ENCODE peak calls at places on chromosome 15, in six cellular contexts. N is amniotic stem cell, I is GF-D8, P is NCI-H460, D is EL, X is head of caudate nucleus. S is an unnamed sample.

GRCh38 chr15:100772478-100773378 is 106.9 kb upstream of the ALDH1A3 start:
- DNase-seq in N (no peak), I (no peak), P (no peak), D (no peak), X (no peak), S (no peak)

GRCh38 chr15:61411941-61412510 is 182.9 kb upstream of the RORA start:
- DNase-seq in N (no peak), I (no peak), P (no peak), D (no peak), X (no peak), S (no peak)

GRCh38 chr15:85649372-85649771 is 145.4 kb downstream of the KLHL25 start:
- DNase-seq in N (no peak), I (peak), P (no peak), D (peak), X (no peak), S (peak)

GRCh38 chr15:60989696-60990095 is 239.4 kb downstream of the RORA start:
- DNase-seq in N (no peak), I (no peak), P (no peak), D (peak), X (no peak), S (no peak)

GRCh38 chr15:29920515-29920914 is 98.2 kb upstream of the TJP1 start:
- DNase-seq in N (no peak), I (no peak), P (no peak), D (no peak), X (peak), S (no peak)

GRCh38 chr15:38072007-38072506 is 137.6 kb downstream of the TMCO5A start:
- DNase-seq in N (no peak), I (no peak), P (no peak), D (no peak), X (no peak), S (no peak)

GRCh38 chr15:45021331-45021730 is 1.7 kb upstream of the SORD start:
- DNase-seq in N (no peak), I (no peak), P (no peak), D (no peak), X (no peak), S (peak)

GRCh38 chr15:40769310-40770146 is at the start of gene C15orf62:
- DNase-seq in N (no peak), I (peak), P (no peak), D (no peak), X (peak), S (no peak)

GRCh38 chr15:72271895-72272212 is 500 bp downstream of the PARP6 start:
- DNase-seq in N (no peak), I (no peak), P (no peak), D (peak), X (peak), S (peak)

GRCh38 chr15:39084683-39085530 is 496.0 kb upstream of the THBS1 start:
- DNase-seq in N (no peak), I (peak), P (no peak), D (peak), X (no peak), S (peak)

GRCh38 chr15:71137138-71137518 is 21.9 kb downstream of the THSD4 start:
- DNase-seq in N (no peak), I (no peak), P (no peak), D (no peak), X (no peak), S (no peak)

GRCh38 chr15:36753173-36753572 is 173.7 kb downstream of the CDIN1 start:
- DNase-seq in N (no peak), I (no peak), P (no peak), D (no peak), X (no peak), S (no peak)

GRCh38 chr15:90060797-90061196 is 41.5 kb downstream of the IDH2 start:
- DNase-seq in N (no peak), I (no peak), P (no peak), D (no peak), X (no peak), S (no peak)